ENCODE peak calls at places on chromosomes 4 and X, in nine cellular contexts. R is epithelial cell of esophagus, Z is fibroblast of lung, A is ascending aorta, J is GM13976, O is lower leg skin, I is Caco-2, Q is IMR-90, M is AG09319. X is an unnamed sample.

GRCh38 chr4:184721254-184721653 is 12.6 kb downstream of the CENPU start:
- DNase-seq in R (no peak), Z (no peak), A (no peak), J (no peak), O (no peak), I (no peak), Q (no peak), M (no peak), X (no peak)

GRCh38 chr4:139738846-139739613 is 73.4 kb downstream of the MGST2 start:
- DNase-seq in R (no peak), Z (no peak), A (no peak), J (no peak), O (no peak), I (peak; percentile 27), Q (no peak), M (no peak), X (peak; percentile 63)

GRCh38 chrX:71315917-71316316 is 14.4 kb downstream of the ITGB1BP2 start:
- DNase-seq in R (no peak), Z (peak; percentile 62), A (no peak), J (no peak), O (no peak), I (no peak), Q (peak; percentile 87), M (peak; percentile 32), X (peak; percentile 83)

GRCh38 chr4:4945021-4945420 is 74.2 kb downstream of the CYTL1 start:
- DNase-seq in R (no peak), Z (no peak), A (no peak), J (no peak), O (no peak), I (no peak), Q (no peak), M (no peak), X (no peak)

GRCh38 chr4:46909078-46909477 is at the start of gene COX7B2:
- DNase-seq in R (no peak), Z (no peak), A (no peak), J (no peak), O (no peak), I (no peak), Q (no peak), M (no peak), X (no peak)

GRCh38 chr4:180832086-180832485 is 1411.1 kb upstream of the TENM3 start:
- DNase-seq in R (no peak), Z (no peak), A (no peak), J (no peak), O (no peak), I (peak; percentile 6), Q (no peak), M (no peak), X (no peak)

GRCh38 chrX:136251042-136251991 is at the start of gene MAP7D3:
- DNase-seq in R (peak; percentile 70), Z (peak; percentile 38), A (no peak), J (peak; percentile 87), O (no peak), I (peak; percentile 57), Q (peak; percentile 33), M (no peak), X (peak; percentile 33)

GRCh38 chrX:150365953-150366911 is 3.1 kb downstream of the MAMLD1 start:
- DNase-seq in R (peak; percentile 14), Z (peak; percentile 70), A (no peak), J (no peak), O (peak; percentile 38), I (no peak), Q (peak; percentile 64), M (no peak), X (peak; percentile 38)

GRCh38 chr4:1384675-1385372 is 21.4 kb downstream of the NKX1-1 start:
- DNase-seq in R (no peak), Z (no peak), A (no peak), J (no peak), O (no peak), I (no peak), Q (no peak), M (no peak), X (no peak)

GRCh38 chr4:89549907-89550306 is 242.3 kb upstream of the GPRIN3 start:
- DNase-seq in R (peak; percentile 50), Z (peak; percentile 94), A (no peak), J (no peak), O (no peak), I (no peak), Q (peak; percentile 54), M (peak; percentile 71), X (peak; percentile 85)

GRCh38 chrX:155046811-155047528 is 20.3 kb downstream of the FUNDC2 start:
- DNase-seq in R (no peak), Z (no peak), A (no peak), J (no peak), O (no peak), I (no peak), Q (no peak), M (no peak), X (no peak)

GRCh38 chr4:102449751-102450352 is 51.3 kb upstream of the NFKB1 start:
- DNase-seq in R (peak; percentile 79), Z (peak; percentile 75), A (no peak), J (peak; percentile 67), O (peak; percentile 54), I (peak; percentile 64), Q (peak; percentile 64), M (no peak), X (peak; percentile 68)

GRCh38 chr4:135032670-135033069 is 831.1 kb upstream of the PABPC4L start:
- DNase-seq in R (no peak), Z (no peak), A (no peak), J (no peak), O (no peak), I (no peak), Q (no peak), M (no peak), X (no peak)

GRCh38 chr4:187656953-187657352 is 338.6 kb upstream of the ZFP42 start:
- DNase-seq in R (no peak), Z (peak; percentile 80), A (no peak), J (no peak), O (no peak), I (no peak), Q (peak; percentile 90), M (no peak), X (peak; percentile 3)

GRCh38 chrX:34778961-34779360 is 121.9 kb upstream of the TMEM47 start:
- DNase-seq in R (peak; percentile 22), Z (peak; percentile 61), A (no peak), J (no peak), O (no peak), I (no peak), Q (peak; percentile 86), M (peak; percentile 12), X (peak; percentile 76)

GRCh38 chr4:162347492-162348213 is 183.9 kb upstream of the FSTL5 start:
- DNase-seq in R (no peak), Z (no peak), A (no peak), J (no peak), O (no peak), I (no peak), Q (no peak), M (no peak), X (no peak)

GRCh38 chr4:67087897-67088296 is 457.4 kb downstream of the CENPC start:
- DNase-seq in R (peak; percentile 62), Z (no peak), A (no peak), J (peak; percentile 22), O (peak; percentile 49), I (peak; percentile 55), Q (no peak), M (no peak), X (peak; percentile 30)

GRCh38 chr4:59553739-59554126 is 1646.4 kb upstream of the ADGRL3 start:
- DNase-seq in R (peak; percentile 11), Z (peak; percentile 11), A (no peak), J (no peak), O (no peak), I (no peak), Q (no peak), M (no peak), X (peak; percentile 32)

GRCh38 chr4:57442834-57443291 is 332.7 kb upstream of the IGFBP7 start:
- DNase-seq in R (peak; percentile 64), Z (peak; percentile 33), A (no peak), J (peak; percentile 30), O (no peak), I (peak; percentile 61), Q (peak; percentile 13), M (no peak), X (peak; percentile 31)
- TF ChIP-seq CTCF in R (peak; percentile 91), Z (peak; percentile 66), A (no peak), J (peak; percentile 50), O (no peak), I (peak; percentile 59), Q (peak; percentile 51), M (peak; percentile 48), X (peak; percentile 63)

DNA sequence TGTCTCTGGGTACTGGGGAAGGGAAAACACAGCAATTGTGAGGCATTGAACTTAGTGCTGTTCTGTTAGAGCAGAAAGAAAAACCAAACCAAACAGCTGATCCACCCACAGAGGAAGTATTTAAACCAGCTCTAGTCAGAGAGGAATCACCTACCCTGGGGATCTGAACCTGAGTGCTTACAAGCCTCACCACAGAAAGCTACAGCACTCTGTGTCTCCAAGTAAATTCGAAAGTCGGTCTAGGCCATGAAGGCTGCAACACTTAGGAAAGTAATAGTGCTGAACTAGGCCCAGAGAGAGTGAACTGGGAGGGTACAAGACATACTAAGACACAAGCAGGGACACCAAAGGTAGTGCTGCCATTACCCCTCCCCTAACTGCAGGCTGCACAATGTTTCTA is 142.2 kb upstream of the CXorf51A start:
- DNase-seq in R (no peak), Z (no peak), A (no peak), J (no peak), O (no peak), I (no peak), Q (no peak), M (no peak), X (no peak)
- TF ChIP-seq CTCF in R (no peak), Z (no peak), A (no peak), J (no peak), O (no peak), I (no peak), Q (no peak), M (no peak), X (no peak)

GRCh38 chr4:2445130-2445529 is 23.8 kb upstream of the RNF4 start:
- DNase-seq in R (no peak), Z (no peak), A (no peak), J (no peak), O (no peak), I (no peak), Q (no peak), M (no peak), X (no peak)
- TF ChIP-seq CTCF in R (no peak), Z (no peak), A (no peak), J (no peak), O (no peak), I (no peak), Q (no peak), M (no peak), X (no peak)

GRCh38 chr4:53618321-53618720 is 27.0 kb upstream of the LNX1 start:
- DNase-seq in R (no peak), Z (no peak), A (no peak), J (no peak), O (no peak), I (no peak), Q (no peak), M (no peak), X (no peak)

GRCh38 chr4:53617101-53617680 is 25.9 kb upstream of the LNX1 start:
- DNase-seq in R (no peak), Z (no peak), A (no peak), J (no peak), O (no peak), I (peak; percentile 11), Q (peak; percentile 39), M (no peak), X (no peak)

GRCh38 chr4:53619431-53619830 is 28.1 kb upstream of the LNX1 start:
- DNase-seq in R (peak; percentile 36), Z (no peak), A (no peak), J (no peak), O (no peak), I (no peak), Q (no peak), M (no peak), X (peak; percentile 48)

GRCh38 chr4:53622739-53623151 is 31.5 kb upstream of the LNX1 start:
- DNase-seq in R (peak; percentile 95), Z (peak; percentile 80), A (no peak), J (no peak), O (no peak), I (no peak), Q (peak; percentile 89), M (peak; percentile 74), X (peak; percentile 96)

GRCh38 chr4:53620956-53621355 is 29.7 kb upstream of the LNX1 start:
- DNase-seq in R (no peak), Z (no peak), A (no peak), J (no peak), O (no peak), I (peak; percentile 11), Q (no peak), M (no peak), X (peak; percentile 16)
- TF ChIP-seq CTCF in R (peak; percentile 13), Z (peak; percentile 7), A (no peak), J (no peak), O (no peak), I (no peak), Q (no peak), M (no peak), X (peak; percentile 12)